ENCODE peak calls at places on chromosomes 2 and 18, in nine cellular contexts. W is ovary, H is sigmoid colon, L is upper lobe of left lung, X is mesenchymal stem cell, A is heart right ventricle, R is pancreas, I is neural progenitor cell, V is body of pancreas. O is an unnamed sample.

GRCh38 chr2:63023444-63023843 is 27.2 kb upstream of the OTX1 start:
- DNase-seq in X (peak; percentile 59), A (no peak), H (no peak), R (no peak), I (peak; percentile 61), L (no peak), V (no peak), W (no peak), O (no peak)

GRCh38 chr18:62388855-62389760 is 64.0 kb downstream of the TNFRSF11A start:
- DNase-seq in W (no peak), X (no peak), A (no peak), I (no peak), L (peak; percentile 36), R (no peak), V (no peak), H (no peak), O (no peak)

GRCh38 chr2:47618272-47618552 is 164.7 kb upstream of the MSH6 start:
- DNase-seq in R (no peak), X (no peak), A (no peak), H (no peak), W (no peak), V (no peak), I (no peak), L (no peak), O (no peak)

GRCh38 chr2:167504695-167505094 is 616.4 kb downstream of the XIRP2 start:
- DNase-seq in X (no peak), I (no peak), W (no peak), L (no peak), H (no peak), V (no peak), A (no peak), R (no peak), O (no peak)

GRCh38 chr2:27501042-27501441 is 4.4 kb downstream of the GCKR start:
- DNase-seq in R (peak; percentile 80), W (no peak), A (no peak), L (no peak), X (no peak), H (no peak), V (peak; percentile 92), I (no peak), O (no peak)

GRCh38 chr2:63050186-63050915 is at the start of gene OTX1:
- DNase-seq in L (peak; percentile 92), H (peak; percentile 56), W (peak; percentile 66), R (peak; percentile 87), V (peak; percentile 89), A (no peak), I (peak; percentile 94), X (no peak), O (no peak)

GRCh38 chr2:74572178-74572925 is 17.8 kb downstream of the DOK1 start:
- DNase-seq in X (no peak), I (no peak), R (no peak), A (no peak), L (no peak), W (no peak), H (no peak), V (no peak), O (no peak)

GRCh38 chr2:143071185-143071876 is 57.9 kb upstream of the ARHGAP15 start:
- DNase-seq in A (no peak), X (no peak), I (no peak), R (no peak), W (no peak), L (no peak), H (no peak), V (no peak), O (no peak)

GRCh38 chr18:74453642-74454198 is 3.4 kb downstream of the DIPK1C start:
- DNase-seq in R (no peak), V (no peak), I (peak; percentile 43), A (no peak), W (no peak), L (no peak), H (no peak), X (no peak), O (no peak)

GRCh38 chr18:74454279-74454741 is 2.8 kb downstream of the DIPK1C start:
- DNase-seq in X (no peak), H (no peak), R (no peak), L (peak; percentile 57), I (peak; percentile 46), V (no peak), A (no peak), W (no peak), O (peak; percentile 13)

GRCh38 chr18:74456017-74456408 is 1.1 kb downstream of the DIPK1C start:
- DNase-seq in I (no peak), W (no peak), A (no peak), X (no peak), L (no peak), R (no peak), H (no peak), V (no peak), O (no peak)

GRCh38 chr18:74456409-74457042 is 582 bp downstream of the DIPK1C start:
- DNase-seq in A (peak; percentile 31), V (no peak), W (no peak), H (no peak), X (no peak), L (peak; percentile 82), I (peak; percentile 59), R (no peak), O (peak; percentile 24)

GRCh38 chr18:74455386-74455785 is 1.7 kb downstream of the DIPK1C start:
- DNase-seq in W (no peak), X (no peak), V (no peak), A (no peak), L (no peak), H (no peak), I (no peak), R (no peak), O (no peak)
- H3K27me3 ChIP-seq in W (no peaks in the 10 kb centered on the region), X (peaks cover 70% of the 10 kb centered on the region), V (peaks cover 25% of the 10 kb centered on the region), A (no peaks in the 10 kb centered on the region), L (no peaks in the 10 kb centered on the region), H (peaks cover 19% of the 10 kb centered on the region), I (peaks cover 50% of the 10 kb centered on the region), R (peaks cover 7% of the 10 kb centered on the region), O (no peaks in the 10 kb centered on the region)

GRCh38 chr2:236661064-236661761 is 91.6 kb downstream of the ACKR3 start:
- DNase-seq in I (peak; percentile 65), L (no peak), V (no peak), X (peak; percentile 38), W (no peak), A (no peak), R (no peak), H (no peak), O (no peak)
- H3K4me3 ChIP-seq in I (no peak overlapping the region), L (no peak overlapping the region), V (no peak overlapping the region), X (peak overlapping the region; percentile 64), W (no peak overlapping the region), A (no peak overlapping the region), R (no peak overlapping the region), H (no peak overlapping the region), O (no peak overlapping the region)

DNA sequence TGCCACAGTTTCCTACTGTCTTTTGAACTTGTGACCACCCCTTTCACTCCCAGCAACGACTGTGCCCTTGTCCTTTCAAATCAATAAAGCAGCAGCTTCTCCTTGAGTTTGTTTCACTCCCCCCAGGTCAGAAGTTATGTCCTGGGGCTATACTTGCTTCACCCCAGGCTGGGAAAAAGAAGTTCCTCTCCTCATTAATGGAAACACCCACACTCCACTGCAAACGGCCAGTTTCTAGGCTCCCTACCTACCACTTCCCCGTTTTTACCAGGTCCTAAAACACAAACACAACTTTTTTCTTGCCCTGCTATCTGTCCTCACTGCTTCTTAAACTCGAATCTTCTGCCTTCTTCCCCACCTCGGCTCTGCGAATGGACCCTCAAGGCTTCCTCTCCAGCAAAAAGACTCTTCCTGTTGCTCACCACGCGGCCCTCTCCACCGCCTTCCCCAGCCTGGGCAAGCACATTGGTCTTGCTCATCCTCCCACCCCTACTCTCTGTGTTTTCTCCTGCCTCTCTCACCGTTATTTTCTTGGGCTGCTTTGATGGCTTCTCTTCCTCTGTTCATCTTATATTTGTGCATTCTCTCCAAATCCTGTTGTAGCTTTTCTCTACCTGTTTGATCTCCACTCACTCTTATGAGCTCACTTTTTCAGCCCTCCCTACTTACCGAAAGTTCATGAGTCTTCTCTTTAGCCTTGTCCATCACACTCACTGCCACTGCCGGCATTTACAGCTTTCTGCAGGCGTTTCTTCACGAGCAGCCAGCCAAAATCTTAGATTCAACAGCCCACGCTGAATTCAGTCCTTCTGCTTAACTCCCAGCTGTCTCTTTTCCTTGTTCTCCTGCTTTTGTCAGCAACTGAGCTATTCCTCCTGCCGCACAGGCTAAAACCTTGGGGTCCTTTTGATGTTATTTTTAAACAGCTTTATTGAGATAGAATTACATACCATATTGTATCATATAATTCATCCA is 7.0 kb upstream of the SP5 start:
- DNase-seq in R (no peak), H (no peak), X (no peak), I (no peak), V (no peak), W (no peak), L (no peak), A (no peak), O (no peak)
- H3K27me3 ChIP-seq in R (no peaks in the 10 kb centered on the region), H (peaks cover 8% of the 10 kb centered on the region), X (peaks cover 61% of the 10 kb centered on the region), I (peaks cover 65% of the 10 kb centered on the region), V (no peaks in the 10 kb centered on the region), W (no peaks in the 10 kb centered on the region), L (no peaks in the 10 kb centered on the region), A (peaks cover 10% of the 10 kb centered on the region), O (peaks cover 35% of the 10 kb centered on the region)

GRCh38 chr2:30865218-30865617 is 58.0 kb upstream of the CAPN13 start:
- DNase-seq in R (no peak), V (no peak), I (no peak), X (no peak), L (no peak), A (no peak), H (no peak), W (no peak), O (no peak)

GRCh38 chr2:30869988-30870387 is 62.7 kb upstream of the CAPN13 start:
- DNase-seq in H (no peak), X (no peak), R (no peak), A (no peak), W (no peak), I (no peak), V (no peak), L (no peak), O (no peak)

GRCh38 chr2:30867385-30867784 is 60.1 kb upstream of the CAPN13 start:
- DNase-seq in L (no peak), R (no peak), I (no peak), X (no peak), V (no peak), W (no peak), H (no peak), A (no peak), O (no peak)

GRCh38 chr2:30866974-30867373 is 59.7 kb upstream of the CAPN13 start:
- DNase-seq in V (no peak), L (no peak), A (no peak), H (no peak), R (no peak), I (no peak), X (no peak), W (no peak), O (no peak)

DNA sequence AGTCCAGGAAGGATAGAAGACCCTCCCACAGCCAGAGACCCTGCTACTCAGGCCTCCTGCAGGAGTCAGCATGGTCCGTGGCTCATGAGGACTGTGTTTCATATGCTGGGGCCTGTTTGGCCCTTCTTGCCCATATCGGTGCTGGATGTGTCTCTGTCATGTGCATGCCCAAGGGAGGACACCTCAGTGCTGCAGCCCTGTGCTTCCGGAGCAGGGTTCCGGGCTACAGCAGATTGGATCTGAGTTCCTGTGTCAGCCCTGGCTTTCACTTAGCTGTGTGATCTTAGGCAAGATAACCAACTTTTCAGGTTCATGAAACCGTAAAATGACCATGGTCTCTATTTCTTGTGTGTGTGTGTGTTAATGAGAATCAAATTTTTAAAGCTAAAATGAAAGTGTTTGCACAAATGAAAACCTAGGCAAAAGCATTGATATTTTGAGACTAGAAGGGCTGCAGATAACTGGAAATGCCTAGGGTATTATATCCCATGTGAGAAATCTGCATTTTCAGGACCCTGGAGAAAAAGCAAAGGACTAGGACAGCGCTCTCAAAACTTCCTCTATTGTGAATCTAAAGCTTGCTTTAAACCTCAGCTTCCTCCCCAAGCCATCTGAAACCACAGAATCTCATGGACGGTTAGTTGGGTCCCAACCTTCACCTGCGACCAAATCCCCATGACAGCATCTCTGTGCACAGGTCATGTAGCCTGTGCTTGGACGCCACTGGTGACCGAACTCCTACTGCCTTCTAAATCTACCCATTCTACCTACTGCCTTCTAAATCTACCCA is 58.8 kb upstream of the CAPN13 start:
- DNase-seq in I (no peak), R (no peak), H (no peak), W (no peak), X (no peak), A (no peak), V (no peak), L (no peak), O (no peak)
- H3K4me3 ChIP-seq in I (no peak overlapping the region), R (no peak overlapping the region), H (no peak overlapping the region), W (no peak overlapping the region), X (no peak overlapping the region), A (no peak overlapping the region), V (no peak overlapping the region), L (no peak overlapping the region), O (no peak overlapping the region)

O was measured in dorsolateral prefrontal cortex.